ENCODE peak calls at places on chromosomes 12 and 14, in six cellular contexts. One of them, this sample, is unnamed.

GRCh38 chr12:62739266-62739831 is 195.6 kb downstream of the PPM1H start:
- DNase-seq in IMR-90: no peak
- DNase-seq in H9: no peak
- DNase-seq in H1: no peak
- DNase-seq in trophoblast cell: no peak
- DNase-seq in neuronal stem cell: no peak
- DNase-seq in this sample: no peak

GRCh38 chr14:51533160-51533559 is 118.5 kb upstream of the FRMD6 start:
- DNase-seq in IMR-90: peak; percentile 86
- DNase-seq in H9: no peak
- DNase-seq in H1: no peak
- DNase-seq in trophoblast cell: peak; percentile 87
- DNase-seq in neuronal stem cell: no peak
- DNase-seq in this sample: peak; percentile 43

GRCh38 chr12:55700255-55701018 is 7.3 kb downstream of the ITGA7 start:
- DNase-seq in IMR-90: peak; percentile 39
- DNase-seq in H9: no peak
- DNase-seq in H1: no peak
- DNase-seq in trophoblast cell: no peak
- DNase-seq in neuronal stem cell: no peak
- DNase-seq in this sample: no peak

GRCh38 chr12:116959845-116960514 is 49.2 kb downstream of the FBXW8 start:
- DNase-seq in IMR-90: no peak
- DNase-seq in H9: no peak
- DNase-seq in H1: no peak
- DNase-seq in trophoblast cell: no peak
- DNase-seq in neuronal stem cell: no peak
- DNase-seq in this sample: no peak

GRCh38 chr14:100526632-100527031 is 60.6 kb downstream of the BEGAIN start:
- DNase-seq in IMR-90: peak; percentile 18
- DNase-seq in H9: no peak
- DNase-seq in H1: no peak
- DNase-seq in trophoblast cell: no peak
- DNase-seq in neuronal stem cell: no peak
- DNase-seq in this sample: no peak

GRCh38 chr12:32893008-32893407 is 3.6 kb downstream of the PKP2 start:
- DNase-seq in IMR-90: no peak
- DNase-seq in H9: no peak
- DNase-seq in H1: no peak
- DNase-seq in trophoblast cell: peak; percentile 96
- DNase-seq in neuronal stem cell: no peak
- DNase-seq in this sample: peak; percentile 16

GRCh38 chr14:58082491-58083098 is 69.4 kb downstream of the ARMH4 start:
- DNase-seq in IMR-90: peak; percentile 89
- DNase-seq in H9: no peak
- DNase-seq in H1: no peak
- DNase-seq in trophoblast cell: peak; percentile 61
- DNase-seq in neuronal stem cell: no peak
- DNase-seq in this sample: peak; percentile 90

GRCh38 chr12:78933014-78933413 is 68.4 kb downstream of the SYT1 start:
- DNase-seq in IMR-90: peak; percentile 23
- DNase-seq in H9: no peak
- DNase-seq in H1: no peak
- DNase-seq in trophoblast cell: peak; percentile 69
- DNase-seq in neuronal stem cell: no peak
- DNase-seq in this sample: no peak

GRCh38 chr14:98118749-98119148 is 1153.2 kb downstream of the BCL11B start:
- DNase-seq in IMR-90: no peak
- DNase-seq in H9: no peak
- DNase-seq in H1: no peak
- DNase-seq in trophoblast cell: no peak
- DNase-seq in neuronal stem cell: no peak
- DNase-seq in this sample: no peak

GRCh38 chr12:3604750-3605638 is 114.0 kb downstream of the PRMT8 start:
- DNase-seq in IMR-90: no peak
- DNase-seq in H9: peak; percentile 74
- DNase-seq in H1: peak; percentile 60
- DNase-seq in trophoblast cell: no peak
- DNase-seq in neuronal stem cell: no peak
- DNase-seq in this sample: no peak

GRCh38 chr14:36580856-36581831 is 1.3 kb downstream of the NKX2-8 start:
- DNase-seq in IMR-90: peak; percentile 16
- DNase-seq in H9: peak; percentile 61
- DNase-seq in H1: peak; percentile 74
- DNase-seq in trophoblast cell: peak; percentile 38
- DNase-seq in neuronal stem cell: no peak
- DNase-seq in this sample: peak; percentile 37

GRCh38 chr14:36518586-36519430 is 1.2 kb downstream of the NKX2-1 start:
- DNase-seq in IMR-90: no peak
- DNase-seq in H9: no peak
- DNase-seq in H1: no peak
- DNase-seq in trophoblast cell: no peak
- DNase-seq in neuronal stem cell: peak; percentile 30
- DNase-seq in this sample: no peak

GRCh38 chr12:104643093-104643646 is 186.4 kb downstream of the CHST11 start:
- DNase-seq in IMR-90: no peak
- DNase-seq in H9: no peak
- DNase-seq in H1: no peak
- DNase-seq in trophoblast cell: peak; percentile 18
- DNase-seq in neuronal stem cell: no peak
- DNase-seq in this sample: peak; percentile 20

GRCh38 chr14:28983279-28983678 is 216.7 kb downstream of the FOXG1 start:
- DNase-seq in IMR-90: no peak
- DNase-seq in H9: no peak
- DNase-seq in H1: no peak
- DNase-seq in trophoblast cell: no peak
- DNase-seq in neuronal stem cell: no peak
- DNase-seq in this sample: no peak

GRCh38 chr12:112450725-112451124 is 32.0 kb downstream of the PTPN11 start:
- DNase-seq in IMR-90: no peak
- DNase-seq in H9: no peak
- DNase-seq in H1: no peak
- DNase-seq in trophoblast cell: no peak
- DNase-seq in neuronal stem cell: no peak
- DNase-seq in this sample: no peak

GRCh38 chr14:73723411-73723798 is 9.2 kb upstream of the PNMA1 start:
- DNase-seq in IMR-90: peak; percentile 42
- DNase-seq in H9: no peak
- DNase-seq in H1: no peak
- DNase-seq in trophoblast cell: no peak
- DNase-seq in neuronal stem cell: no peak
- DNase-seq in this sample: peak; percentile 83

GRCh38 chr14:20697273-20698017 is 8.9 kb downstream of the ANG start:
- DNase-seq in IMR-90: peak; percentile 75
- DNase-seq in H9: peak; percentile 73
- DNase-seq in H1: peak; percentile 77
- DNase-seq in trophoblast cell: peak; percentile 91
- DNase-seq in neuronal stem cell: peak; percentile 63
- DNase-seq in this sample: peak; percentile 62

GRCh38 chr14:46964378-46964777 is 312.8 kb upstream of the RPL10L start:
- DNase-seq in IMR-90: no peak
- DNase-seq in H9: no peak
- DNase-seq in H1: no peak
- DNase-seq in trophoblast cell: no peak
- DNase-seq in neuronal stem cell: no peak
- DNase-seq in this sample: no peak

GRCh38 chr14:76091036-76091435 is 60.7 kb upstream of the GPATCH2L start:
- DNase-seq in IMR-90: no peak
- DNase-seq in H9: no peak
- DNase-seq in H1: no peak
- DNase-seq in trophoblast cell: peak; percentile 52
- DNase-seq in neuronal stem cell: no peak
- DNase-seq in this sample: no peak

GRCh38 chr14:102949801-102950451 is 27.5 kb downstream of the AMN start:
- DNase-seq in IMR-90: peak; percentile 63
- DNase-seq in H9: no peak
- DNase-seq in H1: no peak
- DNase-seq in trophoblast cell: no peak
- DNase-seq in neuronal stem cell: no peak
- DNase-seq in this sample: no peak

GRCh38 chr12:72330291-72330690 is 58.1 kb downstream of the TRHDE start:
- DNase-seq in IMR-90: peak; percentile 82
- DNase-seq in H9: peak; percentile 55
- DNase-seq in H1: no peak
- DNase-seq in trophoblast cell: no peak
- DNase-seq in neuronal stem cell: peak; percentile 20
- DNase-seq in this sample: peak; percentile 68

GRCh38 chr14:21711360-21711961 is 37.8 kb upstream of the OR4E1 start:
- DNase-seq in IMR-90: peak; percentile 53
- DNase-seq in H9: no peak
- DNase-seq in H1: no peak
- DNase-seq in trophoblast cell: peak; percentile 72
- DNase-seq in neuronal stem cell: peak; percentile 30
- DNase-seq in this sample: peak; percentile 65

GRCh38 chr12:31005256-31005943 is 68.3 kb upstream of the DDX11 start:
- DNase-seq in IMR-90: no peak
- DNase-seq in H9: no peak
- DNase-seq in H1: no peak
- DNase-seq in trophoblast cell: no peak
- DNase-seq in neuronal stem cell: no peak
- DNase-seq in this sample: no peak

GRCh38 chr12:109466305-109466704 is 10.8 kb downstream of the KCTD10 start:
- DNase-seq in IMR-90: no peak
- DNase-seq in H9: no peak
- DNase-seq in H1: no peak
- DNase-seq in trophoblast cell: no peak
- DNase-seq in neuronal stem cell: no peak
- DNase-seq in this sample: no peak
- H3K79me1 ChIP-seq in IMR-90: peaks cover 85% of the 10 kb centered on the region
- H3K79me1 ChIP-seq in H9: peaks cover 8% of the 10 kb centered on the region
- H3K79me1 ChIP-seq in H1: peaks cover 31% of the 10 kb centered on the region
- H3K79me1 ChIP-seq in trophoblast cell: peaks cover 38% of the 10 kb centered on the region
- H3K79me1 ChIP-seq in neuronal stem cell: peaks cover 11% of the 10 kb centered on the region
- H3K79me1 ChIP-seq in this sample: no peaks in the 10 kb centered on the region

GRCh38 chr12:264269-264668 is 1.6 kb upstream of the SLC6A13 start:
- DNase-seq in IMR-90: no peak
- DNase-seq in H9: no peak
- DNase-seq in H1: no peak
- DNase-seq in trophoblast cell: no peak
- DNase-seq in neuronal stem cell: no peak
- DNase-seq in this sample: no peak
- H2AFZ ChIP-seq in IMR-90: no peak overlapping the region
- H2AFZ ChIP-seq in H9: no peak overlapping the region
- H2AFZ ChIP-seq in H1: no peak overlapping the region
- H2AFZ ChIP-seq in trophoblast cell: no peak overlapping the region
- H2AFZ ChIP-seq in neuronal stem cell: no peak overlapping the region
- H2AFZ ChIP-seq in this sample: no peak overlapping the region

GRCh38 chr12:124492879-124493808 is 74.3 kb downstream of the NCOR2 start:
- DNase-seq in IMR-90: no peak
- DNase-seq in H9: no peak
- DNase-seq in H1: no peak
- DNase-seq in trophoblast cell: peak; percentile 84
- DNase-seq in neuronal stem cell: no peak
- DNase-seq in this sample: no peak
- H3K79me1 ChIP-seq in IMR-90: peaks cover 91% of the 10 kb centered on the region
- H3K79me1 ChIP-seq in H9: peaks cover 10% of the 10 kb centered on the region
- H3K79me1 ChIP-seq in H1: peaks cover 24% of the 10 kb centered on the region
- H3K79me1 ChIP-seq in trophoblast cell: no peaks in the 10 kb centered on the region
- H3K79me1 ChIP-seq in neuronal stem cell: peaks cover 18% of the 10 kb centered on the region
- H3K79me1 ChIP-seq in this sample: peaks cover 24% of the 10 kb centered on the region

GRCh38 chr12:67173258-67173657 is 95.9 kb upstream of the CAND1 start:
- DNase-seq in IMR-90: no peak
- DNase-seq in H9: no peak
- DNase-seq in H1: no peak
- DNase-seq in trophoblast cell: no peak
- DNase-seq in neuronal stem cell: no peak
- DNase-seq in this sample: no peak
- H2AFZ ChIP-seq in IMR-90: no peak overlapping the region
- H2AFZ ChIP-seq in H9: no peak overlapping the region
- H2AFZ ChIP-seq in H1: no peak overlapping the region
- H2AFZ ChIP-seq in trophoblast cell: no peak overlapping the region
- H2AFZ ChIP-seq in neuronal stem cell: no peak overlapping the region
- H2AFZ ChIP-seq in this sample: peak overlapping the region; percentile 27

GRCh38 chr14:99226687-99227086 is 45.3 kb downstream of the BCL11B start:
- DNase-seq in IMR-90: no peak
- DNase-seq in H9: no peak
- DNase-seq in H1: no peak
- DNase-seq in trophoblast cell: no peak
- DNase-seq in neuronal stem cell: no peak
- DNase-seq in this sample: no peak
- H3K79me1 ChIP-seq in IMR-90: no peaks in the 10 kb centered on the region
- H3K79me1 ChIP-seq in H9: peaks cover 4% of the 10 kb centered on the region
- H3K79me1 ChIP-seq in H1: peaks cover 5% of the 10 kb centered on the region
- H3K79me1 ChIP-seq in trophoblast cell: peaks cover 4% of the 10 kb centered on the region
- H3K79me1 ChIP-seq in neuronal stem cell: no peaks in the 10 kb centered on the region
- H3K79me1 ChIP-seq in this sample: no peaks in the 10 kb centered on the region

This sample was measured in mesenchymal stem cell.